ENCODE peak calls at places on chromosomes 16 and 17, in eight cellular contexts. W is DMS153; M is aorta; L is amygdala; X is activated T-helper 1 cell treated with anti-CD3 and anti-CD28 coated beads, Interleukin-12 subunit alpha, Interleukin-12 subunit beta, Interleukin-2, Interleukin-4 antibody, amounts not matched to agents 30 ng/mL and 10 ng/mL and 1 ng/mL, durations not matched to agents 14 hours and 24 hours and 36 hours; D is uterus; F is mesenteric fat pad; V is stimulated activated CD8-positive, alpha-beta memory T cell treated with anti-CD3 and anti-CD28 coated beads, Interleukin-7, amount 100 ng/mL, for 1 hour. S is an unnamed sample.

GRCh38 chr16:24609740-24610420 is 70.5 kb downstream of the RBBP6 start:
- DNase-seq in W (peak), M (peak), L (peak), X (no peak), D (peak), F (no peak), V (no peak), S (no peak)

GRCh38 chr17:8470447-8471047 is 34.9 kb downstream of the NDEL1 start:
- DNase-seq in W (no peak), M (peak), L (no peak), X (no peak), D (peak), F (peak), V (no peak), S (no peak)

GRCh38 chr16:53999841-54000240 is 286.7 kb downstream of the IRX3 start:
- DNase-seq in W (no peak), M (no peak), L (no peak), X (no peak), D (no peak), F (no peak), V (no peak), S (no peak)

GRCh38 chr17:62032480-62032879 is 32.6 kb downstream of the MED13 start:
- DNase-seq in W (no peak), M (no peak), L (no peak), X (no peak), D (no peak), F (no peak), V (no peak), S (no peak)

GRCh38 chr17:278055-279028 is 74.3 kb downstream of the RPH3AL start:
- DNase-seq in W (no peak), M (peak), L (no peak), X (no peak), D (peak), F (peak), V (no peak), S (no peak)

GRCh38 chr17:12821376-12821940 is 32.2 kb downstream of the ARHGAP44 start:
- DNase-seq in W (no peak), M (no peak), L (no peak), X (no peak), D (no peak), F (no peak), V (no peak), S (no peak)

GRCh38 chr16:71811261-71811803 is 2.7 kb upstream of the AP1G1 start:
- DNase-seq in W (no peak), M (no peak), L (no peak), X (no peak), D (no peak), F (no peak), V (no peak), S (no peak)

GRCh38 chr17:7477392-7478275 is 1.8 kb downstream of the ZBTB4 start:
- DNase-seq in W (no peak), M (peak), L (no peak), X (no peak), D (no peak), F (no peak), V (no peak), S (no peak)

GRCh38 chr17:77889135-77889505 is 69.4 kb upstream of the TNRC6C start:
- DNase-seq in W (no peak), M (peak), L (no peak), X (no peak), D (no peak), F (no peak), V (no peak), S (no peak)

GRCh38 chr17:75088902-75089417 is 1.2 kb downstream of the SLC16A5 start:
- DNase-seq in W (no peak), M (no peak), L (no peak), X (no peak), D (no peak), F (no peak), V (no peak), S (no peak)

GRCh38 chr17:81996757-81997441 is 19.5 kb downstream of the ASPSCR1 start:
- DNase-seq in W (no peak), M (peak), L (no peak), X (no peak), D (no peak), F (no peak), V (no peak), S (no peak)

GRCh38 chr16:58128181-58128631 is 975 bp downstream of the CFAP20 start:
- DNase-seq in W (no peak), M (no peak), L (peak), X (no peak), D (no peak), F (peak), V (no peak), S (no peak)

GRCh38 chr16:23348579-23349469 is 46.7 kb downstream of the SCNN1B start:
- DNase-seq in W (no peak), M (no peak), L (no peak), X (no peak), D (no peak), F (no peak), V (no peak), S (no peak)

GRCh38 chr17:59762022-59762825 is 54.8 kb downstream of the VMP1 start:
- DNase-seq in W (no peak), M (no peak), L (no peak), X (no peak), D (no peak), F (no peak), V (no peak), S (no peak)

GRCh38 chr17:27793168-27793905 is 7.0 kb downstream of the NOS2 start:
- DNase-seq in W (no peak), M (no peak), L (no peak), X (no peak), D (peak), F (no peak), V (no peak), S (no peak)

GRCh38 chr17:45784583-45785372 is 658 bp downstream of the CRHR1 start:
- DNase-seq in W (peak), M (no peak), L (peak), X (peak), D (peak), F (no peak), V (no peak), S (no peak)

GRCh38 chr16:56450275-56450889 is 750 bp downstream of the NUDT21 start:
- DNase-seq in W (no peak), M (no peak), L (no peak), X (no peak), D (no peak), F (no peak), V (no peak), S (no peak)

GRCh38 chr16:12303649-12304048 is 327.1 kb downstream of the SNX29 start:
- DNase-seq in W (no peak), M (no peak), L (no peak), X (no peak), D (peak), F (no peak), V (no peak), S (no peak)

S was measured in coronary artery.